ENCODE peak calls at places on chromosome 3, in six cellular contexts. W, R, N, M, C and E are unnamed samples.

GRCh38 chr3:36373084-36373483 is 7.2 kb upstream of the STAC start:
- DNase-seq in R (no peak), M (peak), W (no peak), N (no peak), C (no peak), E (no peak)

GRCh38 chr3:29291262-29291981 is 10.6 kb downstream of the RBMS3 start:
- DNase-seq in R (peak), C (no peak), N (no peak), M (no peak), W (no peak), E (no peak)

GRCh38 chr3:131454501-131454900 is 48.3 kb downstream of the MRPL3 start:
- DNase-seq in M (no peak), C (no peak), N (no peak), R (no peak), W (no peak), E (peak)

GRCh38 chr3:123419850-123420292 is 29.0 kb downstream of the ADCY5 start:
- DNase-seq in C (no peak), R (no peak), N (no peak), M (no peak), W (no peak), E (no peak)

GRCh38 chr3:54951405-54951804 is 23.5 kb upstream of the LRTM1 start:
- DNase-seq in W (peak), M (no peak), N (peak), R (peak), C (no peak), E (peak)

GRCh38 chr3:171257251-171258179 is 202.7 kb downstream of the TNIK start:
- DNase-seq in R (no peak), N (no peak), C (peak), M (no peak), W (no peak), E (no peak)

GRCh38 chr3:163582967-163583366 is 1495.3 kb downstream of the SI start:
- DNase-seq in R (no peak), N (no peak), M (no peak), W (no peak), C (no peak), E (no peak)

GRCh38 chr3:73625124-73625665 is 454 bp upstream of the PDZRN3 start:
- DNase-seq in C (no peak), M (peak), W (no peak), R (no peak), N (no peak), E (no peak)

GRCh38 chr3:69560818-69561217 is 174.9 kb upstream of the FRMD4B start:
- DNase-seq in N (peak), C (no peak), R (no peak), W (no peak), M (no peak), E (no peak)

GRCh38 chr3:43073836-43074220 is 32.1 kb downstream of the POMGNT2 start:
- DNase-seq in M (no peak), R (no peak), W (no peak), N (no peak), C (no peak), E (no peak)

GRCh38 chr3:12947504-12948369 is 106.4 kb upstream of the RPL32 start:
- DNase-seq in M (peak), C (no peak), W (peak), R (peak), N (no peak), E (peak)

GRCh38 chr3:20478407-20478806 is 292.4 kb upstream of the SGO1 start:
- DNase-seq in M (peak), C (no peak), R (no peak), W (no peak), N (no peak), E (no peak)

GRCh38 chr3:2568073-2568671 is 469.5 kb downstream of the CNTN4 start:
- DNase-seq in N (no peak), R (no peak), M (no peak), W (no peak), C (no peak), E (no peak)

GRCh38 chr3:137294839-137295238 is 337.1 kb downstream of the IL20RB start:
- DNase-seq in W (no peak), M (no peak), N (no peak), C (no peak), R (no peak), E (no peak)

GRCh38 chr3:126026761-126027160 is 57.2 kb downstream of the SLC41A3 start:
- DNase-seq in M (no peak), C (no peak), W (no peak), N (no peak), R (no peak), E (no peak)

GRCh38 chr3:194449913-194450312 is 36.9 kb downstream of the ATP13A3 start:
- DNase-seq in R (no peak), N (no peak), W (no peak), M (no peak), C (no peak), E (no peak)

GRCh38 chr3:196219194-196219969 is 3.0 kb downstream of the SLC51A start:
- DNase-seq in C (peak), M (peak), W (no peak), R (no peak), N (no peak), E (peak)

GRCh38 chr3:42613462-42613861 is 13.0 kb downstream of the NKTR start:
- DNase-seq in C (no peak), W (peak), M (peak), N (peak), R (no peak), E (peak)

GRCh38 chr3:59451041-59451763 is 401.4 kb upstream of the CFAP20DC start:
- DNase-seq in R (no peak), N (no peak), W (no peak), C (peak), M (no peak), E (no peak)

GRCh38 chr3:126907557-126907956 is 75.4 kb upstream of the PLXNA1 start:
- DNase-seq in M (no peak), C (no peak), N (no peak), R (no peak), W (no peak), E (no peak)

GRCh38 chr3:169658311-169658931 is 5.1 kb downstream of the MECOM start:
- DNase-seq in W (no peak), N (no peak), C (no peak), M (peak), R (no peak), E (no peak)

GRCh38 chr3:53688989-53689388 is 157.2 kb downstream of the CHDH start:
- DNase-seq in C (no peak), R (no peak), W (no peak), N (peak), M (no peak), E (no peak)

GRCh38 chr3:192642651-192643050 is 84.7 kb downstream of the FGF12 start:
- DNase-seq in M (no peak), R (no peak), W (no peak), N (no peak), C (no peak), E (no peak)

GRCh38 chr3:17983106-17983505 is 240.7 kb upstream of the TBC1D5 start:
- DNase-seq in N (no peak), M (no peak), C (no peak), W (no peak), R (no peak), E (peak)

GRCh38 chr3:141331370-141332318 is 36.7 kb upstream of the ZBTB38 start:
- DNase-seq in C (peak), N (peak), M (peak), R (peak), W (peak), E (peak)

GRCh38 chr3:168094580-168094876 is 1.2 kb downstream of the GOLIM4 start:
- DNase-seq in W (no peak), N (no peak), C (no peak), R (no peak), M (no peak), E (no peak)

GRCh38 chr3:27721717-27722564 is at the start of gene EOMES:
- DNase-seq in M (peak), N (peak), R (peak), C (no peak), W (no peak), E (peak)

GRCh38 chr3:158430448-158430847 is 140.5 kb upstream of the MLF1 start:
- DNase-seq in N (no peak), W (no peak), R (no peak), C (no peak), M (no peak), E (no peak)

GRCh38 chr3:10655131-10655530 is 149.7 kb upstream of the ATP2B2 start:
- DNase-seq in W (no peak), R (no peak), N (no peak), M (no peak), C (no peak), E (no peak)

GRCh38 chr3:111864821-111865656 is 6.0 kb downstream of the PHLDB2 start:
- DNase-seq in C (no peak), R (peak), N (peak), M (peak), W (no peak), E (no peak)
- TF ChIP-seq POLR2A in C (no peak), R (no peak), N (no peak), M (no peak), W (no peak), E (no peak)

GRCh38 chr3:46442591-46443530 is 21.8 kb downstream of the LTF start:
- DNase-seq in N (peak), R (peak), M (no peak), W (no peak), C (no peak), E (peak)
- TF ChIP-seq MYC in N (no peak), R (no peak), M (no peak), W (no peak), C (no peak), E (no peak)

GRCh38 chr3:71225951-71226564 is 357.5 kb downstream of the FOXP1 start:
- DNase-seq in N (no peak), R (no peak), M (peak), W (no peak), C (no peak), E (no peak)
- TF ChIP-seq MAX in N (no peak), R (no peak), M (no peak), W (no peak), C (no peak), E (no peak)

DNA sequence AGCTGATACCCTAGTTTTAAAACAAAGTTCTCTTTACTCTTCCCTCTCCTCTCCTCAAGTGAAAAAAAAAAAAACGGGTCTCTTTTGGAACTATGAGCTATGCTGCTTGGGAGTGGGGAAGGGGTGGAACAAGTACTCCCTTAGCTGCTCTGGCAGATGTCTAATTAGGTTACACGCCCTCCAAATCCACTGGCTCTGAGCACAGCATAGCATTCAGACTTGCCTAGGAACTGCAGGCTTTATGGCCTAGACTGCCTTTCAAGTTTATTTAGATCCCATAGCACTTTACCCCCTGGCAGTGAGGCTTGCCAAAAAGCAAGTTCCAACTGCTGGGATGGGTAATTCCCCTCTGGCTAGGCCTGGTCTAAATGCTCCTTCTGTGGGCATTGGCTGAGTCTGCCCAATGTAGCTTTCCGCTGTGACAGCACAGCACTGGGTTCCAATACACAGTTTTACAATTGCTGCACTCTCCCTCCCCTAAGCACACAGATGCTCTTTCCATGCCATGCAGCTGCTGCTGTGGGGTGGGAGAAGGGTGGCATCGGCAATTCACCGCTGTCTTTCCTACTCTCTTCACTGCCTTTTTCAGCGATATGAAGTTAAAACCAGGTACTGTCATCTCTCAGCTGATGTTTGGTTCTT is 152.8 kb downstream of the KCNAB1 start:
- DNase-seq in N (no peak), C (no peak), W (no peak), R (no peak), M (no peak), E (no peak)
- TF ChIP-seq POLR2A in N (no peak), C (no peak), W (no peak), R (no peak), M (no peak), E (no peak)